ENCODE peak calls at places on chromosomes 4 and X, in nine cellular contexts. One of them, this sample, is unnamed.

GRCh38 chr4:7845493-7846124 is 94.1 kb downstream of the AFAP1 start:
- DNase-seq in fibroblast of mammary gland: peak; percentile 44
- DNase-seq in SIG-M5: no peak
- DNase-seq in RKO: no peak
- DNase-seq in occipital lobe: no peak
- DNase-seq in tibial nerve: no peak
- DNase-seq in NCI-H146: no peak
- DNase-seq in transverse colon: no peak
- DNase-seq in NCI-H1092: no peak
- DNase-seq in this sample: no peak

GRCh38 chr4:39205000-39205399 is 22.7 kb downstream of the WDR19 start:
- DNase-seq in fibroblast of mammary gland: no peak
- DNase-seq in SIG-M5: no peak
- DNase-seq in RKO: no peak
- DNase-seq in occipital lobe: no peak
- DNase-seq in tibial nerve: no peak
- DNase-seq in NCI-H146: no peak
- DNase-seq in transverse colon: no peak
- DNase-seq in NCI-H1092: no peak
- DNase-seq in this sample: no peak

GRCh38 chrX:43436497-43436896 is 219.6 kb upstream of the MAOA start:
- DNase-seq in fibroblast of mammary gland: no peak
- DNase-seq in SIG-M5: no peak
- DNase-seq in RKO: no peak
- DNase-seq in occipital lobe: no peak
- DNase-seq in tibial nerve: no peak
- DNase-seq in NCI-H146: no peak
- DNase-seq in transverse colon: no peak
- DNase-seq in NCI-H1092: no peak
- DNase-seq in this sample: no peak

GRCh38 chr4:2059726-2060577 is 825 bp downstream of the NAT8L start:
- DNase-seq in fibroblast of mammary gland: peak; percentile 5
- DNase-seq in SIG-M5: no peak
- DNase-seq in RKO: no peak
- DNase-seq in occipital lobe: no peak
- DNase-seq in tibial nerve: no peak
- DNase-seq in NCI-H146: peak; percentile 60
- DNase-seq in transverse colon: no peak
- DNase-seq in NCI-H1092: no peak
- DNase-seq in this sample: no peak

GRCh38 chr4:20264688-20265087 is 13.0 kb downstream of the SLIT2 start:
- DNase-seq in fibroblast of mammary gland: no peak
- DNase-seq in SIG-M5: no peak
- DNase-seq in RKO: no peak
- DNase-seq in occipital lobe: no peak
- DNase-seq in tibial nerve: no peak
- DNase-seq in NCI-H146: no peak
- DNase-seq in transverse colon: no peak
- DNase-seq in NCI-H1092: no peak
- DNase-seq in this sample: no peak

GRCh38 chrX:21821875-21822274 is 17.5 kb upstream of the MBTPS2 start:
- DNase-seq in fibroblast of mammary gland: no peak
- DNase-seq in SIG-M5: no peak
- DNase-seq in RKO: no peak
- DNase-seq in occipital lobe: no peak
- DNase-seq in tibial nerve: no peak
- DNase-seq in NCI-H146: no peak
- DNase-seq in transverse colon: no peak
- DNase-seq in NCI-H1092: no peak
- DNase-seq in this sample: no peak

GRCh38 chr4:147899512-147899911 is 167.6 kb downstream of the ARHGAP10 start:
- DNase-seq in fibroblast of mammary gland: peak; percentile 37
- DNase-seq in SIG-M5: no peak
- DNase-seq in RKO: no peak
- DNase-seq in occipital lobe: no peak
- DNase-seq in tibial nerve: no peak
- DNase-seq in NCI-H146: no peak
- DNase-seq in transverse colon: no peak
- DNase-seq in NCI-H1092: no peak
- DNase-seq in this sample: no peak

GRCh38 chrX:126982158-126982557 is 162.6 kb downstream of the PRR32 start:
- DNase-seq in fibroblast of mammary gland: no peak
- DNase-seq in SIG-M5: no peak
- DNase-seq in RKO: no peak
- DNase-seq in occipital lobe: no peak
- DNase-seq in tibial nerve: no peak
- DNase-seq in NCI-H146: no peak
- DNase-seq in transverse colon: no peak
- DNase-seq in NCI-H1092: no peak
- DNase-seq in this sample: no peak

GRCh38 chr4:79078339-79078738 is 139.1 kb upstream of the PAQR3 start:
- DNase-seq in fibroblast of mammary gland: no peak
- DNase-seq in SIG-M5: no peak
- DNase-seq in RKO: no peak
- DNase-seq in occipital lobe: no peak
- DNase-seq in tibial nerve: peak; percentile 17
- DNase-seq in NCI-H146: no peak
- DNase-seq in transverse colon: no peak
- DNase-seq in NCI-H1092: no peak
- DNase-seq in this sample: no peak

GRCh38 chr4:61555789-61556188 is 355.7 kb downstream of the ADGRL3 start:
- DNase-seq in fibroblast of mammary gland: no peak
- DNase-seq in SIG-M5: no peak
- DNase-seq in RKO: peak; percentile 60
- DNase-seq in occipital lobe: no peak
- DNase-seq in tibial nerve: no peak
- DNase-seq in NCI-H146: no peak
- DNase-seq in transverse colon: peak; percentile 22
- DNase-seq in NCI-H1092: no peak
- DNase-seq in this sample: no peak

GRCh38 chrX:107775734-107776511 is at the start of gene TSC22D3:
- DNase-seq in fibroblast of mammary gland: peak; percentile 74
- DNase-seq in SIG-M5: no peak
- DNase-seq in RKO: peak; percentile 72
- DNase-seq in occipital lobe: peak; percentile 68
- DNase-seq in tibial nerve: peak; percentile 69
- DNase-seq in NCI-H146: peak; percentile 22
- DNase-seq in transverse colon: peak; percentile 81
- DNase-seq in NCI-H1092: peak; percentile 48
- DNase-seq in this sample: peak; percentile 71

GRCh38 chr4:4480685-4481393 is 61.0 kb downstream of the STX18 start:
- DNase-seq in fibroblast of mammary gland: peak; percentile 50
- DNase-seq in SIG-M5: no peak
- DNase-seq in RKO: no peak
- DNase-seq in occipital lobe: peak; percentile 83
- DNase-seq in tibial nerve: no peak
- DNase-seq in NCI-H146: no peak
- DNase-seq in transverse colon: no peak
- DNase-seq in NCI-H1092: no peak
- DNase-seq in this sample: no peak

GRCh38 chr4:109419679-109420078 is 13.9 kb upstream of the SEC24B start:
- DNase-seq in fibroblast of mammary gland: no peak
- DNase-seq in SIG-M5: no peak
- DNase-seq in RKO: no peak
- DNase-seq in occipital lobe: no peak
- DNase-seq in tibial nerve: no peak
- DNase-seq in NCI-H146: no peak
- DNase-seq in transverse colon: no peak
- DNase-seq in NCI-H1092: no peak
- DNase-seq in this sample: no peak

GRCh38 chrX:124493984-124494383 is 147.6 kb downstream of the SH2D1A start:
- DNase-seq in fibroblast of mammary gland: no peak
- DNase-seq in SIG-M5: no peak
- DNase-seq in RKO: no peak
- DNase-seq in occipital lobe: no peak
- DNase-seq in tibial nerve: no peak
- DNase-seq in NCI-H146: no peak
- DNase-seq in transverse colon: no peak
- DNase-seq in NCI-H1092: no peak
- DNase-seq in this sample: no peak

GRCh38 chr4:186621959-186622553 is 66.7 kb upstream of the MTNR1A start:
- DNase-seq in fibroblast of mammary gland: peak; percentile 90
- DNase-seq in SIG-M5: no peak
- DNase-seq in RKO: no peak
- DNase-seq in occipital lobe: no peak
- DNase-seq in tibial nerve: no peak
- DNase-seq in NCI-H146: no peak
- DNase-seq in transverse colon: no peak
- DNase-seq in NCI-H1092: no peak
- DNase-seq in this sample: no peak

GRCh38 chr4:1565598-1566295 is 118.4 kb downstream of the FAM53A start:
- DNase-seq in fibroblast of mammary gland: no peak
- DNase-seq in SIG-M5: no peak
- DNase-seq in RKO: no peak
- DNase-seq in occipital lobe: no peak
- DNase-seq in tibial nerve: no peak
- DNase-seq in NCI-H146: no peak
- DNase-seq in transverse colon: no peak
- DNase-seq in NCI-H1092: no peak
- DNase-seq in this sample: no peak

GRCh38 chrX:129678176-129678880 is 23.6 kb upstream of the APLN start:
- DNase-seq in fibroblast of mammary gland: no peak
- DNase-seq in SIG-M5: no peak
- DNase-seq in RKO: peak; percentile 72
- DNase-seq in occipital lobe: peak; percentile 17
- DNase-seq in tibial nerve: no peak
- DNase-seq in NCI-H146: peak; percentile 76
- DNase-seq in transverse colon: peak; percentile 61
- DNase-seq in NCI-H1092: peak; percentile 80
- DNase-seq in this sample: peak; percentile 35

GRCh38 chr4:16869594-16870245 is 28.7 kb downstream of the LDB2 start:
- DNase-seq in fibroblast of mammary gland: no peak
- DNase-seq in SIG-M5: no peak
- DNase-seq in RKO: no peak
- DNase-seq in occipital lobe: peak; percentile 26
- DNase-seq in tibial nerve: peak; percentile 26
- DNase-seq in NCI-H146: no peak
- DNase-seq in transverse colon: no peak
- DNase-seq in NCI-H1092: no peak
- DNase-seq in this sample: no peak

GRCh38 chr4:62487016-62487415 is 1286.9 kb downstream of the ADGRL3 start:
- DNase-seq in fibroblast of mammary gland: no peak
- DNase-seq in SIG-M5: no peak
- DNase-seq in RKO: peak; percentile 12
- DNase-seq in occipital lobe: no peak
- DNase-seq in tibial nerve: no peak
- DNase-seq in NCI-H146: no peak
- DNase-seq in transverse colon: no peak
- DNase-seq in NCI-H1092: no peak
- DNase-seq in this sample: no peak